ENCODE peak calls at places on chromosomes 7 and 10, in nine cellular contexts. X is AG10803; U is adrenal gland; P is iris pigment epithelial cell; L is cardiac fibroblast; E is NCI-H1092 treated with DMSO at 0.1 percent for 48 hours; V is GM03348; G is lower lobe of right lung; F is stimulated activated CD4-positive, alpha-beta T cell treated with anti-CD3 and anti-CD28 coated beads, TNF-alpha, amount 100 ng/mL, for 1 hour. C is an unnamed sample.

GRCh38 chr7:132526111-132526741 is 50.0 kb downstream of the PLXNA4 start:
- DNase-seq in V (no peak), E (no peak), P (no peak), F (no peak), G (no peak), X (no peak), U (no peak), L (no peak), C (no peak)

GRCh38 chr7:17672774-17673173 is 267.5 kb downstream of the SNX13 start:
- DNase-seq in F (no peak), E (no peak), V (no peak), G (no peak), L (no peak), U (no peak), X (no peak), P (no peak), C (no peak)

GRCh38 chr10:125662616-125663015 is 20.3 kb downstream of the TEX36 start:
- DNase-seq in F (no peak), G (no peak), L (no peak), V (peak; percentile 48), E (no peak), X (peak; percentile 15), U (no peak), P (peak; percentile 25), C (no peak)

GRCh38 chr10:97593423-97593822 is 3.9 kb downstream of the C10orf62 start:
- DNase-seq in G (no peak), X (peak; percentile 45), F (no peak), V (peak; percentile 65), L (peak; percentile 61), E (no peak), P (peak; percentile 52), U (no peak), C (no peak)

GRCh38 chr10:112735041-112735690 is 214.9 kb upstream of the TCF7L2 start:
- DNase-seq in E (no peak), P (no peak), G (no peak), L (no peak), V (peak; percentile 20), X (peak; percentile 68), F (no peak), U (no peak), C (no peak)

GRCh38 chr7:148142660-148143248 is 447.8 kb upstream of the C7orf33 start:
- DNase-seq in G (no peak), V (peak; percentile 66), F (no peak), X (peak; percentile 53), P (peak; percentile 38), L (peak; percentile 59), U (no peak), E (peak; percentile 78), C (no peak)

GRCh38 chr7:111259991-111260390 is 169.1 kb downstream of the LRRN3 start:
- DNase-seq in E (no peak), P (no peak), X (no peak), F (no peak), L (no peak), U (no peak), V (no peak), G (no peak), C (no peak)

GRCh38 chr10:58641095-58641531 is 128.4 kb downstream of the BICC1 start:
- DNase-seq in U (no peak), G (no peak), L (peak; percentile 98), P (peak; percentile 92), X (peak; percentile 100), F (no peak), E (peak; percentile 57), V (peak; percentile 75), C (no peak)

GRCh38 chr7:18541189-18541870 is 45.8 kb downstream of the HDAC9 start:
- DNase-seq in X (peak; percentile 95), U (peak; percentile 90), E (peak; percentile 43), V (peak; percentile 60), F (no peak), G (peak; percentile 48), L (peak; percentile 49), P (no peak), C (peak; percentile 54)

GRCh38 chr7:112307506-112307905 is 101.0 kb downstream of the ZNF277 start:
- DNase-seq in G (no peak), U (no peak), V (no peak), F (no peak), E (no peak), X (no peak), L (no peak), P (no peak), C (no peak)

GRCh38 chr10:7121154-7121797 is 289.6 kb downstream of the SFMBT2 start:
- DNase-seq in V (peak; percentile 36), X (no peak), F (peak; percentile 7), G (peak; percentile 60), P (no peak), E (peak; percentile 48), L (no peak), U (peak; percentile 26), C (no peak)

GRCh38 chr10:127907411-127908105 is 655 bp downstream of the PTPRE start:
- DNase-seq in V (peak; percentile 75), E (no peak), F (no peak), X (peak; percentile 82), U (peak; percentile 88), G (peak; percentile 68), P (peak; percentile 72), L (peak; percentile 64), C (peak; percentile 82)

GRCh38 chr7:36157506-36158320 is 4.7 kb downstream of the EEPD1 start:
- DNase-seq in X (no peak), V (no peak), L (no peak), F (no peak), U (no peak), G (no peak), E (no peak), P (no peak), C (no peak)

GRCh38 chr10:88831709-88832108 is 19.9 kb downstream of the ANKRD22 start:
- DNase-seq in E (no peak), F (no peak), L (no peak), U (no peak), P (no peak), V (no peak), G (no peak), X (no peak), C (no peak)

GRCh38 chr10:83274088-83274487 is 865.2 kb upstream of the GHITM start:
- DNase-seq in X (peak; percentile 0), G (no peak), E (peak; percentile 40), P (no peak), L (no peak), F (no peak), V (no peak), U (no peak), C (no peak)

GRCh38 chr10:54402576-54402975 is 398.5 kb downstream of the PCDH15 start:
- DNase-seq in P (peak; percentile 3), U (no peak), G (no peak), X (no peak), E (peak; percentile 0), F (no peak), V (no peak), L (peak; percentile 19), C (no peak)